ENCODE peak calls at places on chromosomes 7 and 10, in ten cellular contexts. C, W, X, B, V, S, Z, U, A and Y are unnamed samples.

GRCh38 chr10:99742240-99742639 is 10.2 kb downstream of the CUTC start:
- DNase-seq in C (no peak), W (peak; percentile 43), X (no peak), B (no peak), V (no peak), S (no peak), Z (peak; percentile 66), U (peak; percentile 78), A (no peak), Y (no peak)

GRCh38 chr7:97693586-97693985 is 38.3 kb upstream of the TAC1 start:
- DNase-seq in C (no peak), W (no peak), X (no peak), B (no peak), V (no peak), S (no peak), Z (no peak), U (no peak), A (no peak), Y (no peak)

GRCh38 chr10:119252051-119252465 is 44.7 kb downstream of the GRK5 start:
- DNase-seq in C (no peak), W (peak; percentile 37), X (no peak), B (no peak), V (no peak), S (no peak), Z (peak; percentile 7), U (peak; percentile 56), A (peak; percentile 69), Y (no peak)

GRCh38 chr7:78039791-78040776 is 241.5 kb downstream of the PHTF2 start:
- DNase-seq in C (no peak), W (no peak), X (peak; percentile 68), B (no peak), V (no peak), S (peak; percentile 64), Z (no peak), U (peak; percentile 18), A (peak; percentile 14), Y (peak; percentile 72)

GRCh38 chr10:46267132-46267985 is 19.4 kb upstream of the ANTXRL start:
- DNase-seq in C (no peak), W (no peak), X (no peak), B (no peak), V (no peak), S (no peak), Z (no peak), U (no peak), A (no peak), Y (no peak)

GRCh38 chr7:33774762-33775523 is 130.4 kb upstream of the BMPER start:
- DNase-seq in C (peak; percentile 75), W (peak; percentile 81), X (peak; percentile 47), B (no peak), V (peak; percentile 93), S (no peak), Z (no peak), U (peak; percentile 99), A (peak; percentile 98), Y (no peak)

GRCh38 chr7:50857804-50858203 is 75.1 kb upstream of the GRB10 start:
- DNase-seq in C (no peak), W (no peak), X (no peak), B (no peak), V (no peak), S (no peak), Z (no peak), U (no peak), A (no peak), Y (no peak)

GRCh38 chr10:121080324-121080807 is 229.2 kb downstream of the WDR11 start:
- DNase-seq in C (no peak), W (no peak), X (peak; percentile 66), B (no peak), V (no peak), S (no peak), Z (no peak), U (no peak), A (no peak), Y (no peak)

GRCh38 chr10:33032354-33033254 is 74.6 kb upstream of the ITGB1 start:
- DNase-seq in C (no peak), W (peak; percentile 79), X (no peak), B (no peak), V (peak; percentile 65), S (no peak), Z (peak; percentile 83), U (peak; percentile 82), A (peak; percentile 83), Y (no peak)

DNA sequence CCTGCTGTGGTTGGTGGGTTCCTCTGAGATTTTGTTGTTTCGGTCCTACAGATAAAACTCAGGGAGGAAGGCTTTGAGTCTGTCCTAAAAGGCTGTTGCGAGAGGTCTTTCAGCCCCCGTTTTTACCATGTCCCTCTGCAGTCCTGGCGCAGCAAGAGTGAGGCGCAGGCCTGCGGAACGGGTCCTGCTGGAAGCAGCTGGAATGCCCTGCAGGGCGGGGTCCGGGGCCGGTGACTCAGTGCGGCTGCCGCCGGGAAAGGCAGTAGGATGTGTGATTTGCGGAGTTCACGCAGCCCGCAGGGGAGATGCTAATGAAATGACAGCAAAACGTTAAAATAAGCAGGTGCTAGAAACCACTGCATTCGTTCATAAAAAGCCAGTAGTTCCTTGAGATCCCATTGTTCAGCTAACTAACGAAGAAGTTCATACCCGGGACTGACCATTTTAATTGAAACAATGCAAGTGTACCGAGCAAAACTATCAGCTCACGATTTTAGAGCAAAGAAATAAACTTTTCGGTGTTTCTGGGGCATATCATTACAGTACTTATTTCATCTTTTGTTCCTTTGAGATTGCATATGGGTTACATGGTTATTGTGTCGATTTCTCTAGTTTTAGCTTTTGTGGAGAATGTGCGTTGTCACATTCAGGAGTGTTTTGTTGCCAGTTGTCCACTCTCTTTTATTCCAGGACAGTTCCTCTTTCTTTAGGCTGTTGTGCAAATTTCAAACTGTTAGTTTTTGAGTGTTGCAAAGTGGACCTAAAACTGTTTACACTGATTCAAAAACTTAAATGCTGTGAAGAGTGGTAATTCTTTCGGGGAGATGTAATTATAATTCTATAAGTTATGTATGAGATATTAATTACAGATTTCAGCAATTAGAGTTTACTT is 783 bp downstream of the ANLN start:
- DNase-seq in C (no peak), W (peak; percentile 87), X (peak; percentile 85), B (peak; percentile 20), V (peak; percentile 87), S (peak; percentile 26), Z (peak; percentile 87), U (peak; percentile 88), A (peak; percentile 78), Y (peak; percentile 43)
- TF ChIP-seq CTCF in C (no peak), W (peak; percentile 4), X (no peak), B (no peak), V (peak; percentile 21), S (no peak), Z (no peak), U (peak; percentile 2), A (peak; percentile 23), Y (no peak)

GRCh38 chr10:113269333-113269732 is 283.5 kb upstream of the HABP2 start:
- DNase-seq in C (no peak), W (no peak), X (no peak), B (no peak), V (no peak), S (no peak), Z (no peak), U (no peak), A (no peak), Y (no peak)

GRCh38 chr10:113272511-113272910 is 280.3 kb upstream of the HABP2 start:
- DNase-seq in C (no peak), W (no peak), X (no peak), B (no peak), V (no peak), S (no peak), Z (no peak), U (no peak), A (no peak), Y (no peak)

GRCh38 chr10:113273151-113273876 is 279.5 kb upstream of the HABP2 start:
- DNase-seq in C (no peak), W (no peak), X (no peak), B (no peak), V (no peak), S (peak; percentile 9), Z (no peak), U (no peak), A (peak; percentile 44), Y (no peak)

GRCh38 chr10:113278664-113279063 is 274.2 kb upstream of the HABP2 start:
- DNase-seq in C (no peak), W (no peak), X (no peak), B (no peak), V (no peak), S (no peak), Z (no peak), U (no peak), A (no peak), Y (no peak)

GRCh38 chr10:113273877-113274829 is 278.7 kb upstream of the HABP2 start:
- DNase-seq in C (no peak), W (no peak), X (no peak), B (no peak), V (no peak), S (peak; percentile 20), Z (no peak), U (peak; percentile 10), A (peak; percentile 86), Y (no peak)
- TF ChIP-seq CTCF in C (no peak), W (no peak), X (no peak), B (no peak), V (no peak), S (no peak), Z (no peak), U (no peak), A (no peak), Y (no peak)

GRCh38 chr10:12800302-12800701 is 201.2 kb downstream of the CCDC3 start:
- DNase-seq in C (no peak), W (no peak), X (no peak), B (no peak), V (no peak), S (no peak), Z (no peak), U (no peak), A (no peak), Y (no peak)
- TF ChIP-seq CTCF in C (no peak), W (no peak), X (no peak), B (no peak), V (peak; percentile 44), S (no peak), Z (no peak), U (peak; percentile 15), A (no peak), Y (no peak)

GRCh38 chr7:4147931-4148620 is 534.0 kb upstream of the FOXK1 start:
- DNase-seq in C (no peak), W (no peak), X (no peak), B (no peak), V (no peak), S (no peak), Z (no peak), U (no peak), A (no peak), Y (no peak)

GRCh38 chr7:4149645-4150044 is 532.5 kb upstream of the FOXK1 start:
- DNase-seq in C (no peak), W (no peak), X (no peak), B (no peak), V (no peak), S (no peak), Z (no peak), U (no peak), A (no peak), Y (no peak)

GRCh38 chr7:4151524-4151923 is 530.6 kb upstream of the FOXK1 start:
- DNase-seq in C (no peak), W (no peak), X (no peak), B (no peak), V (no peak), S (no peak), Z (no peak), U (no peak), A (no peak), Y (no peak)

GRCh38 chr7:4150731-4151130 is 531.4 kb upstream of the FOXK1 start:
- DNase-seq in C (no peak), W (no peak), X (no peak), B (no peak), V (no peak), S (no peak), Z (no peak), U (no peak), A (no peak), Y (no peak)

GRCh38 chr7:4149236-4149635 is 532.9 kb upstream of the FOXK1 start:
- DNase-seq in C (no peak), W (no peak), X (no peak), B (no peak), V (no peak), S (no peak), Z (no peak), U (no peak), A (no peak), Y (no peak)
- TF ChIP-seq CTCF in C (no peak), W (no peak), X (no peak), B (no peak), V (no peak), S (no peak), Z (no peak), U (no peak), A (no peak), Y (no peak)